ENCODE peak calls at places on chromosomes 4 and X, in ten cellular contexts. Z, Y, O, E, D, J, N, T, C and G are unnamed samples.

GRCh38 chr4:133062851-133063250 is 86.2 kb upstream of the PCDH10 start:
- DNase-seq in Z (no peak), Y (no peak), O (no peak), E (no peak), D (no peak), J (no peak), N (no peak), T (no peak), C (no peak), G (no peak)

GRCh38 chrX:40484408-40485091 is 96.2 kb upstream of the ATP6AP2 start:
- DNase-seq in Z (no peak), Y (no peak), O (no peak), E (no peak), D (no peak), J (no peak), N (no peak), T (no peak), C (peak), G (no peak)

GRCh38 chr4:10007772-10008171 is 13.5 kb downstream of the SLC2A9 start:
- DNase-seq in Z (no peak), Y (no peak), O (no peak), E (no peak), D (no peak), J (no peak), N (no peak), T (no peak), C (no peak), G (no peak)

GRCh38 chrX:113675278-113675677 is 834.6 kb upstream of the AMOT start:
- DNase-seq in Z (no peak), Y (no peak), O (peak), E (no peak), D (no peak), J (no peak), N (no peak), T (no peak), C (peak), G (no peak)

GRCh38 chr4:169582706-169583105 is 29.7 kb downstream of the NEK1 start:
- DNase-seq in Z (no peak), Y (no peak), O (peak), E (no peak), D (no peak), J (no peak), N (no peak), T (no peak), C (peak), G (no peak)

GRCh38 chr4:5750052-5750950 is 39.3 kb downstream of the EVC start:
- DNase-seq in Z (no peak), Y (no peak), O (no peak), E (no peak), D (no peak), J (no peak), N (no peak), T (no peak), C (peak), G (no peak)

GRCh38 chr4:190020790-190021717 is 6.0 kb downstream of the FRG2 start:
- DNase-seq in Z (no peak), Y (no peak), O (peak), E (peak), D (no peak), J (no peak), N (no peak), T (no peak), C (peak), G (no peak)

GRCh38 chr4:37609621-37610020 is 76.6 kb downstream of the RELL1 start:
- DNase-seq in Z (no peak), Y (no peak), O (no peak), E (no peak), D (no peak), J (no peak), N (no peak), T (no peak), C (no peak), G (no peak)

GRCh38 chrX:72536542-72536941 is 36.1 kb downstream of the HDAC8 start:
- DNase-seq in Z (no peak), Y (no peak), O (no peak), E (no peak), D (no peak), J (no peak), N (no peak), T (no peak), C (no peak), G (no peak)

GRCh38 chr4:40594261-40595178 is 35.1 kb downstream of the RBM47 start:
- DNase-seq in Z (no peak), Y (no peak), O (peak), E (no peak), D (no peak), J (no peak), N (no peak), T (no peak), C (peak), G (no peak)

GRCh38 chr4:109298279-109299010 is 4.0 kb downstream of the COL25A1 start:
- DNase-seq in Z (no peak), Y (no peak), O (no peak), E (no peak), D (peak), J (no peak), N (no peak), T (no peak), C (peak), G (no peak)

GRCh38 chrX:137234651-137235402 is 201.0 kb upstream of the GPR101 start:
- DNase-seq in Z (no peak), Y (no peak), O (no peak), E (no peak), D (no peak), J (no peak), N (no peak), T (no peak), C (no peak), G (no peak)

GRCh38 chr4:2587215-2587823 is 50.9 kb downstream of the FAM193A start:
- DNase-seq in Z (no peak), Y (no peak), O (no peak), E (no peak), D (no peak), J (no peak), N (no peak), T (no peak), C (no peak), G (no peak)